ENCODE peak calls at places on chromosomes 2 and 18, in six cellular contexts. L is fibroblast of lung; O is endodermal cell; Z is CD4-positive, CD25-positive, alpha-beta regulatory T cell; J is tibial nerve; I is AG04450. G is an unnamed sample.

GRCh38 chr2:225452677-225453076 is 53.2 kb downstream of the NYAP2 start:
- DNase-seq in I (no peak), J (no peak), Z (no peak), L (no peak), O (no peak), G (no peak)

GRCh38 chr2:219026946-219027345 is 14.4 kb downstream of the CFAP65 start:
- DNase-seq in L (no peak), I (no peak), J (no peak), Z (no peak), O (no peak), G (no peak)

GRCh38 chr2:127826047-127826446 is 15.1 kb upstream of the WDR33 start:
- DNase-seq in L (no peak), I (no peak), J (no peak), Z (no peak), O (no peak), G (no peak)

GRCh38 chr2:240170354-240170735 is 29.9 kb upstream of the OTOS start:
- DNase-seq in L (peak), J (no peak), I (no peak), Z (no peak), O (peak), G (no peak)

GRCh38 chr18:42520074-42520473 is 565.0 kb downstream of the PIK3C3 start:
- DNase-seq in O (no peak), Z (no peak), I (no peak), J (no peak), L (no peak), G (no peak)

GRCh38 chr2:229407170-229407569 is 136.1 kb upstream of the PID1 start:
- DNase-seq in O (no peak), Z (no peak), J (peak), I (no peak), L (peak), G (no peak)

GRCh38 chr2:96225016-96225533 is 16.4 kb upstream of the STARD7 start:
- DNase-seq in I (no peak), Z (no peak), O (no peak), J (no peak), L (no peak), G (no peak)

GRCh38 chr2:80517301-80517700 is 212.7 kb upstream of the LRRTM1 start:
- DNase-seq in O (no peak), I (no peak), J (no peak), Z (no peak), L (no peak), G (no peak)

GRCh38 chr2:210195066-210195852 is 24.1 kb upstream of the KANSL1L start:
- DNase-seq in I (no peak), J (no peak), L (peak), O (no peak), Z (peak), G (no peak)

GRCh38 chr18:48073231-48073930 is 142.9 kb upstream of the SMAD2 start:
- DNase-seq in Z (no peak), I (no peak), J (no peak), L (no peak), O (no peak), G (no peak)

GRCh38 chr2:231904161-231904611 is 22.0 kb downstream of the NPPC start:
- DNase-seq in O (peak), Z (no peak), J (no peak), L (no peak), I (no peak), G (no peak)

GRCh38 chr2:164694275-164694695 is 73.0 kb upstream of the GRB14 start:
- DNase-seq in O (no peak), L (no peak), I (no peak), J (no peak), Z (no peak), G (no peak)

GRCh38 chr2:184370954-184371353 is 227.4 kb upstream of the ZNF804A start:
- DNase-seq in L (no peak), O (no peak), Z (no peak), I (no peak), J (no peak), G (no peak)

DNA sequence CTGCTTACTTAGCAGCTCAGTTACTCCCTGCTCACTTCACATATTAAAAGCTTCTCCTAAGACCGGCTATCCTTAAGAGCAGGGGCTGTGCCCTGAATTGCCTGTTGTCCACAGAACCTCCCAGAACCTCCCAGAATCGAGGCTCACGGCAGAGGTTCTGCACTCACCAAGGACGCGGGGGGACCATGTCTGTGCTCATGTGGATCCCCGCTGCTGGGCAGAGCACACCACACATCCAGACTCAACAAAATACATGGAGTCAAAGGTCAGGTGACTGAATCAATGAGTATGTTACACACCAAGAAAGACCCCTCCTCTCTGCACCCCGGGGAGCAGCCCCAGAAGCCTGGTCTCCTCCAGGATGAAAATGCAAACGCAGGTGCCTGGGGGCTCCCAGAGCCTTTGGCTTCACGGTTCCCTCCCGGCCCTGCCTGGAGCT is 149.0 kb downstream of the MBP start:
- DNase-seq in Z (no peak), J (no peak), L (no peak), O (no peak), I (no peak), G (no peak)
- H3K27ac ChIP-seq in Z (no peak), J (peak), L (no peak), O (no peak), I (no peak), G (peak)

GRCh38 chr18:31407649-31408048 is 31.1 kb downstream of the DSG4 start:
- DNase-seq in Z (no peak), I (no peak), O (no peak), J (no peak), L (no peak), G (no peak)

GRCh38 chr18:31413137-31413536 is 34.4 kb upstream of the DSG3 start:
- DNase-seq in Z (no peak), O (no peak), L (no peak), J (no peak), I (no peak), G (no peak)

GRCh38 chr18:31410716-31411483 is 34.3 kb downstream of the DSG4 start:
- DNase-seq in Z (no peak), I (no peak), O (peak), L (no peak), J (no peak), G (no peak)

DNA sequence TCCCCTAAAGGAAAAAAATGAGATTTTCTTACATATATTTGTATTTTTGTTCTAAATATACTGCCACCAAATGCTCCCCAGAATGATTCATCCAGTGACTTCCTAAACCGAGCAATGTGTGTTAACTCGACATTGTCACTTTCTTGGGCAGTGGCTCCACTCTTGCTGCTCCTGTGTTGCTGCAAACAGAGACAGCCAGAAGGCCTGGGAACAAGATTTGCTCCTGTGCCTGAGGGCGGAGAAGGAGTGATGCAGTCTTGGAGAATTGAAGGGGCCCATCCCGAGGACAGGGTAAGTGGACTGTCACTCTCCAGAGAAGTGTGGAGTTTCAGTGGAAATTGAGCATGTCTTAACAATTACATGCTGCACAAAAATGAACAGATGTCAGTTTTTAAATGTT is 32.7 kb downstream of the DSG4 start:
- DNase-seq in O (peak), I (no peak), Z (no peak), L (no peak), J (no peak), G (no peak)
- H3K27ac ChIP-seq in O (no peak), I (no peak), Z (no peak), L (no peak), J (no peak), G (no peak)

GRCh38 chr2:169011698-169012097 is 19.4 kb downstream of the ABCB11 start:
- DNase-seq in Z (no peak), L (no peak), I (no peak), J (no peak), O (no peak), G (no peak)
- H3K27ac ChIP-seq in Z (no peak), L (no peak), I (no peak), J (no peak), O (no peak), G (no peak)

GRCh38 chr2:73238976-73239375 is 4.9 kb downstream of the CCT7 start:
- DNase-seq in Z (no peak), L (no peak), I (no peak), J (no peak), O (no peak), G (no peak)
- H3K27ac ChIP-seq in Z (no peak), L (no peak), I (no peak), J (no peak), O (no peak), G (no peak)

DNA sequence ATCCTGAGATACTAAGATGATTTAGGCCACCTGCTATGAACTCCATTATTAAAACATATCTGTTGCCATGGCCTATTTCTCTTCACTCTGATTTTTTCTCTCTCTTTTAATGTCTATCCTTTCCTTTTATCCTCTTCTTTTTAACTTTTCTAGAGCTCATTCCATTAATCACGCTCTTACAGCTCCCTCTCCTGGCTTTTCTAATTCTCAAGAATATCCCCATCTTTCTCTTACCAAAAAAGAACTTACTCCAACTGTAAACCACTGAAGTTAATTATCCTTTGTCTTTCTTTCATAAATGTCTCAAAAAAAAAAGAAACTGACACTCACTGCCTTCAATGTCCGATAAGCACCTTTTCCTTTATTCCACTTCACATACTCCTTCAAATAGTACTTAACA is 7.9 kb downstream of the PPP3R1 start:
- DNase-seq in O (no peak), J (no peak), L (peak), I (no peak), Z (no peak), G (no peak)
- H3K27ac ChIP-seq in O (no peak), J (no peak), L (no peak), I (no peak), Z (no peak), G (no peak)

G was measured in caudate nucleus.